ENCODE peak calls at places on chromosomes 7 and 10, in four cellular contexts. U is activated naive CD4-positive, alpha-beta T cell; G is progenitor cell of endocrine pancreas; M is activated naive CD8-positive, alpha-beta T cell treated with anti-CD3 and anti-CD28 coated beads, Interleukin-2, amount 50 U/mL, for 24 hours. K is an unnamed sample.

GRCh38 chr7:142519077-142519789 is 230.0 kb upstream of the PRSS1 start:
- DNase-seq in U (no peak), G (no peak), M (no peak), K (no peak)

GRCh38 chr7:132934017-132934416 is 147.9 kb downstream of the CHCHD3 start:
- DNase-seq in G (no peak), M (no peak), U (no peak), K (no peak)

GRCh38 chr7:144854839-144855424 is 19.1 kb upstream of the TPK1 start:
- DNase-seq in U (no peak), M (no peak), G (no peak), K (peak)

GRCh38 chr10:70722820-70723424 is 50.6 kb downstream of the ADAMTS14 start:
- DNase-seq in U (no peak), G (no peak), M (no peak), K (no peak)

GRCh38 chr7:130022623-130023175 is 28.5 kb downstream of the ZC3HC1 start:
- DNase-seq in U (no peak), G (no peak), M (no peak), K (no peak)

GRCh38 chr10:3427846-3428442 is 255.4 kb upstream of the PITRM1 start:
- DNase-seq in U (no peak), G (no peak), M (no peak), K (no peak)

GRCh38 chr7:30788640-30789333 is 17.6 kb downstream of the MINDY4 start:
- DNase-seq in M (no peak), U (no peak), G (no peak), K (no peak)

GRCh38 chr10:43667736-43668371 is 19.2 kb upstream of the ZNF32 start:
- DNase-seq in M (no peak), G (no peak), U (no peak), K (no peak)

GRCh38 chr10:116836902-116837513 is 12.3 kb upstream of the ENO4 start:
- DNase-seq in M (no peak), G (no peak), U (no peak), K (no peak)

GRCh38 chr10:121168513-121169216 is 317.5 kb downstream of the WDR11 start:
- DNase-seq in G (no peak), U (no peak), M (no peak), K (no peak)

GRCh38 chr7:75925717-75926435 is 10.9 kb downstream of the POR start:
- DNase-seq in G (no peak), M (no peak), U (no peak), K (no peak)

GRCh38 chr10:13390604-13391522 is 42.8 kb upstream of the SEPHS1 start:
- DNase-seq in U (no peak), M (no peak), G (no peak), K (peak)

GRCh38 chr7:44294325-44295069 is 30.9 kb downstream of the CAMK2B start:
- DNase-seq in M (no peak), U (no peak), G (no peak), K (no peak)

GRCh38 chr10:104254493-104255243 is at the start of gene GSTO1:
- DNase-seq in U (no peak), G (peak), M (peak), K (peak)

GRCh38 chr7:148270576-148270975 is 320.0 kb upstream of the C7orf33 start:
- DNase-seq in U (no peak), M (no peak), G (no peak), K (no peak)

GRCh38 chr10:69961168-69961863 is 91.3 kb upstream of the MACROH2A2 start:
- DNase-seq in M (no peak), G (no peak), U (no peak), K (no peak)

GRCh38 chr7:15801565-15801964 is 115.1 kb upstream of the MEOX2 start:
- DNase-seq in G (no peak), U (no peak), M (no peak), K (no peak)

GRCh38 chr7:81869670-81870069 is 99.8 kb upstream of the HGF start:
- DNase-seq in M (no peak), G (no peak), U (no peak), K (no peak)

GRCh38 chr10:88181902-88182671 is 318.7 kb downstream of the PTEN start:
- DNase-seq in U (no peak), M (no peak), G (no peak), K (no peak)

GRCh38 chr10:78862328-78862640 is 206.5 kb upstream of the ZMIZ1 start:
- DNase-seq in M (no peak), G (no peak), U (no peak), K (no peak)

GRCh38 chr7:46725838-46726237 is 804.8 kb upstream of the IGFBP3 start:
- DNase-seq in G (no peak), U (no peak), M (no peak), K (no peak)

GRCh38 chr7:44279286-44279685 is 46.1 kb downstream of the CAMK2B start:
- DNase-seq in G (no peak), M (no peak), U (no peak), K (no peak)

GRCh38 chr7:41207141-41207540 is 495.7 kb downstream of the INHBA start:
- DNase-seq in G (no peak), M (no peak), U (no peak), K (no peak)

GRCh38 chr7:69597278-69598076 is 798 bp upstream of the AUTS2 start:
- DNase-seq in G (peak), U (no peak), M (peak), K (peak)

GRCh38 chr10:45058580-45058979 is 57.9 kb downstream of the ZNF22 start:
- DNase-seq in M (no peak), U (no peak), G (no peak), K (no peak)

GRCh38 chr10:127135844-127136577 is 60.4 kb downstream of the INSYN2A start:
- DNase-seq in M (no peak), G (no peak), U (no peak), K (no peak)

GRCh38 chr7:80781561-80781979 is 137.3 kb downstream of the SEMA3C start:
- DNase-seq in U (no peak), G (no peak), M (no peak), K (no peak)

GRCh38 chr7:171364-171904 is 20.9 kb upstream of the FAM20C start:
- DNase-seq in M (no peak), G (no peak), U (no peak), K (no peak)

GRCh38 chr10:18145652-18146051 is 5.4 kb downstream of the CACNB2 start:
- DNase-seq in M (no peak), U (no peak), G (no peak), K (no peak)

GRCh38 chr7:128876586-128876977 is 13.9 kb downstream of the ATP6V1F start:
- DNase-seq in U (no peak), G (no peak), M (no peak), K (no peak)

GRCh38 chr7:64878684-64879083 is 24.4 kb upstream of the ZNF273 start:
- DNase-seq in U (no peak), G (no peak), M (no peak), K (no peak)

GRCh38 chr7:142498364-142498763 is 240.5 kb upstream of the PRSS58 start:
- DNase-seq in G (no peak), M (no peak), U (no peak), K (no peak)

GRCh38 chr7:130912086-130912909 is 178.3 kb upstream of the KLF14 start:
- DNase-seq in M (no peak), U (no peak), G (no peak), K (no peak)

GRCh38 chr10:59362991-59363390 is 642 bp upstream of the FAM13C start:
- DNase-seq in G (peak), U (no peak), M (no peak), K (peak)

GRCh38 chr7:83465643-83466042 is 183.3 kb downstream of the SEMA3E start:
- DNase-seq in G (no peak), U (no peak), M (no peak), K (no peak)

GRCh38 chr7:47375121-47375551 is 206.8 kb downstream of the TNS3 start:
- DNase-seq in M (no peak), U (no peak), G (no peak), K (no peak)

GRCh38 chr10:100831742-100832141 is 81.0 kb upstream of the SLF2 start:
- DNase-seq in G (no peak), M (no peak), U (no peak), K (no peak)

GRCh38 chr7:117259626-117260025 is 63.2 kb downstream of the WNT2 start:
- DNase-seq in U (no peak), M (no peak), G (no peak), K (no peak)

GRCh38 chr7:1709281-1709680 is 39.2 kb downstream of the ELFN1 start:
- DNase-seq in M (no peak), U (no peak), G (no peak), K (no peak)